ENCODE peak calls at places on chromosome 21, in seven cellular contexts. E, S, X, I, F, Q and D are unnamed samples. For H3K27me3 and H3K4me1, the result is how much of the 10 kb centered on the place peaks cover.

GRCh38 chr21:37153935-37154350 is 80.9 kb downstream of the TTC3 start:
- DNase-seq in E (no peak), S (peak), X (no peak), I (no peak), F (peak), Q (no peak), D (no peak)

GRCh38 chr21:30552782-30553181 is 8.3 kb downstream of the KRTAP19-7 start:
- DNase-seq in E (no peak), S (no peak), X (no peak), I (no peak), F (no peak), Q (no peak), D (no peak)

GRCh38 chr21:15063821-15064575 is 802 bp downstream of the NRIP1 start:
- DNase-seq in E (no peak), S (no peak), X (peak), I (no peak), F (peak), Q (no peak), D (no peak)

GRCh38 chr21:25717491-25718139 is 17.1 kb downstream of the ATP5PF start:
- DNase-seq in E (no peak), S (peak), X (no peak), I (no peak), F (no peak), Q (no peak), D (no peak)

GRCh38 chr21:31414601-31415000 is 70.5 kb upstream of the TIAM1 start:
- DNase-seq in E (no peak), S (no peak), X (no peak), I (no peak), F (no peak), Q (no peak), D (no peak)

GRCh38 chr21:25670726-25671125 is 31.7 kb downstream of the JAM2 start:
- DNase-seq in E (no peak), S (peak), X (no peak), I (no peak), F (no peak), Q (no peak), D (no peak)

GRCh38 chr21:25709684-25710265 is 24.9 kb downstream of the ATP5PF start:
- DNase-seq in E (no peak), S (no peak), X (no peak), I (no peak), F (no peak), Q (no peak), D (no peak)

GRCh38 chr21:46084041-46084561 is 13.8 kb upstream of the COL6A2 start:
- DNase-seq in E (no peak), S (no peak), X (peak), I (peak), F (peak), Q (no peak), D (no peak)

GRCh38 chr21:17667256-17667655 is 54.6 kb upstream of the BTG3 start:
- DNase-seq in E (no peak), S (no peak), X (no peak), I (no peak), F (no peak), Q (no peak), D (no peak)

GRCh38 chr21:24727803-24728425 is 879.4 kb downstream of the MRPL39 start:
- DNase-seq in E (no peak), S (no peak), X (no peak), I (no peak), F (no peak), Q (no peak), D (no peak)

GRCh38 chr21:28975401-28975800 is 17.3 kb downstream of the LTN1 start:
- DNase-seq in E (no peak), S (no peak), X (no peak), I (no peak), F (no peak), Q (no peak), D (no peak)

GRCh38 chr21:45981641-45982255 is at the start of gene COL6A1:
- DNase-seq in E (no peak), S (peak), X (peak), I (peak), F (peak), Q (peak), D (no peak)

GRCh38 chr21:45986316-45987051 is 4.9 kb downstream of the COL6A1 start:
- DNase-seq in E (no peak), S (no peak), X (peak), I (peak), F (no peak), Q (no peak), D (no peak)

GRCh38 chr21:22711636-22712035 is 1713.4 kb downstream of the NCAM2 start:
- DNase-seq in E (no peak), S (peak), X (no peak), I (no peak), F (no peak), Q (no peak), D (no peak)

GRCh38 chr21:25936776-25937175 is 202.0 kb downstream of the GABPA start:
- DNase-seq in E (no peak), S (peak), X (no peak), I (no peak), F (no peak), Q (no peak), D (no peak)

GRCh38 chr21:35779690-35780570 is 280.4 kb downstream of the SETD4 start:
- DNase-seq in E (no peak), S (no peak), X (no peak), I (no peak), F (no peak), Q (no peak), D (no peak)

GRCh38 chr21:31586118-31586517 is 73.4 kb upstream of the SOD1 start:
- DNase-seq in E (no peak), S (no peak), X (no peak), I (no peak), F (no peak), Q (no peak), D (no peak)

GRCh38 chr21:18248171-18248570 is 3.5 kb downstream of the CHODL start:
- DNase-seq in E (no peak), S (no peak), X (no peak), I (no peak), F (no peak), Q (no peak), D (no peak)

GRCh38 chr21:43262427-43262826 is 93.6 kb downstream of the CRYAA start:
- DNase-seq in E (no peak), S (peak), X (peak), I (no peak), F (no peak), Q (no peak), D (no peak)

GRCh38 chr21:45972353-45972715 is 9.2 kb upstream of the COL6A1 start:
- DNase-seq in E (no peak), S (no peak), X (peak), I (peak), F (peak), Q (no peak), D (no peak)

GRCh38 chr21:30194701-30195299 is 21.1 kb downstream of the CLDN8 start:
- DNase-seq in E (peak), S (no peak), X (no peak), I (no peak), F (no peak), Q (peak), D (no peak)

GRCh38 chr21:16195896-16196443 is 466.2 kb downstream of the USP25 start:
- DNase-seq in E (no peak), S (peak), X (no peak), I (no peak), F (no peak), Q (no peak), D (no peak)

GRCh38 chr21:16194851-16195251 is 465.1 kb downstream of the USP25 start:
- DNase-seq in E (no peak), S (peak), X (no peak), I (no peak), F (no peak), Q (no peak), D (no peak)

GRCh38 chr21:16198546-16198945 is 468.8 kb downstream of the USP25 start:
- DNase-seq in E (no peak), S (peak), X (no peak), I (no peak), F (no peak), Q (no peak), D (no peak)

GRCh38 chr21:16195476-16195875 is 465.7 kb downstream of the USP25 start:
- DNase-seq in E (no peak), S (peak), X (no peak), I (no peak), F (no peak), Q (no peak), D (no peak)

GRCh38 chr21:16196521-16197208 is 466.9 kb downstream of the USP25 start:
- DNase-seq in E (no peak), S (peak), X (no peak), I (no peak), F (no peak), Q (no peak), D (no peak)
- H3K4me3 ChIP-seq in E (no peak), S (peak), X (peak), I (peak), F (no peak), Q (no peak), D (peak)

GRCh38 chr21:41396452-41397107 is 29.5 kb upstream of the MX1 start:
- DNase-seq in E (no peak), S (no peak), X (peak), I (no peak), F (no peak), Q (no peak), D (no peak)

GRCh38 chr21:41398251-41398650 is 27.8 kb upstream of the MX1 start:
- DNase-seq in E (no peak), S (no peak), X (no peak), I (no peak), F (no peak), Q (no peak), D (no peak)

GRCh38 chr21:41398831-41399230 is 27.2 kb upstream of the MX1 start:
- DNase-seq in E (no peak), S (no peak), X (no peak), I (peak), F (no peak), Q (no peak), D (no peak)

GRCh38 chr21:41397416-41397815 is 28.6 kb upstream of the MX1 start:
- DNase-seq in E (no peak), S (no peak), X (no peak), I (no peak), F (no peak), Q (no peak), D (no peak)

DNA sequence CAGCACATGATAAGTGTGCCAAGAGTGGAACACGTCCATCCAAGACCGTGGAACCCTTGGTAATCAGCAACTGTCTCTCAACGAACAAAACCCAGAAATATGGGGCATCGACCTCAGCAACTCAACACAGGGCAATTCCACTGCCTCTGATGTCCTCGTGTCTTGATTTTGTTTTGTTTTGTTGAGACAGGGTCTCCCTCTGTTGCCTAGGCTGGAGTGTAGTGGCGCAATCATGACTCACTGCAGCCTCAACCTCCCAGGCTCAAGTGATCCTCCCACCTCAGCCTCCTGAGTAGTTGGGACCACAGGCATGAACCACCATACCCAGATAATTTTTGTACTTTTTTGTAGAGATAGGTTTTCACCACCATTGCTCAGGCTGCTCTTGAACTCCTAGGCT is 26.6 kb upstream of the MX1 start:
- DNase-seq in E (no peak), S (no peak), X (no peak), I (no peak), F (no peak), Q (no peak), D (no peak)
- H3K27me3 ChIP-seq in E (under half), S (under half), X (under half), I (under half), F (under half), Q (under half), D (under half)

DNA sequence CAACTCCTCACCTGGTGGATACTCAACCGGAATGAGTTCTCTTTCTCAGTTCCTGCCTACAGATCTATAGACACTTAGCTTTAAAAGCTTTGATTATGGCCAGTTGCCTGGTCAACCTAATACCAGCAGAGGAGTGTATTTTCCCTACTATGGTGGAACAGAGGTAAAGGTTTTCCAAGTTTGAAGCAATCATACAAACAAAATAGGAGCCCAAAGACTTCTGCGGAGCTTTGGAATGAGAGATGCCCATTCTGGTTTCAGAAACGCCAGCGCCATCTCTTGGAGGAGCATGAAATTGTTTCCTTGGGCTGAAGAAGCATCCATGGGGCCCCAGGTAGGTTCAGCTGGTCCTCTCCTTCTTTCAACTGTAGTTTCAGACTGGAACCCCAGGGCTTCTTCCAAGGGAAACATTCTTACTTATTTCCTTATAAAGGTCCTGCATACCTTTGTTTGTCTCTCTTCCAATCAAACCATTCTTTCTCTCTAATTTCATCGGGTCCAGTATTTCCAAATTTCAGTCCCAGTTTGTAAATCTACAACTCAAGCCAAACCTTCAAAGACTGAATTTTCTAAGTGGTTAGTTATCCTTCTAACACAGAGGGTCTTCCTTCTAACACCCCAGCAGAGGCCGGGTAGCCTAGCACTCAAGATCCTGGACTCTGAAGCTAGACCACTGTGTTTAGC is 95.9 kb downstream of the KCNJ15 start:
- DNase-seq in E (peak), S (peak), X (peak), I (no peak), F (no peak), Q (peak), D (no peak)
- H3K4me1 ChIP-seq in E (under half), S (under half), X (under half), I (under half), F (under half), Q (under half), D (under half)

GRCh38 chr21:41847066-41847804 is 31.9 kb downstream of the PRDM15 start:
- DNase-seq in E (no peak), S (no peak), X (peak), I (no peak), F (no peak), Q (no peak), D (no peak)
- H3K4me3 ChIP-seq in E (no peak), S (no peak), X (no peak), I (no peak), F (no peak), Q (no peak), D (no peak)

DNA sequence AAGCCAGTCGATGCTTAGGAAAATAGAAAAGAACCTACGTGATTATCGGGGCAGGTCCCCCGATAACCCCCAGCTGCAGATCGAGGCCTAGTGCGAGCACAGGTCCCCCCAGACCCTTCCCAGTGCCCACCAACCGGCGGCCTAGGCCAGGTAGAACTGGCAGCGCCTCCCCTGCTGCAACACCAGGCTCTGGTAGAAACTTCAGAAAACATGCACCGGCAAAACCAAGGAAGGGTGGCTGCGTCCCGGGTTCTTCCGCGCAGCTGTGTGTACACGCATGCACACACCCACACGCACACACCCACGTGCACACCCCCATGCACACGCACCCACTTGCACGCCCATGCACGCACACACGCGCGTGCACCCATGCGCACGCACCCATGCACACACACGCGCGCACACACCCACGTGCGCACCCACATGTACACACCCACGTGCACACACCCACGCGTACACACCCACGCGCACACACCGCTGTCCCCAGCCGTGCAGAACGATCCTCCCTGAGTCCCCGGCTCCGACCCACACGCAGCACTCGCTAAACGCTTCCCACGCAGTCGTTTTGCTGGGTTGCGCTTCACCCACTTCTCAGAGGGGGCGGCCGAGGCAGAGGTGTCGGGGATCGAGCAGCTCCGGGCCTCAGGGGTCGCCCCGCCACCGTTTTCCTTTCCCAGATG is 5.2 kb downstream of the TSPEAR start:
- DNase-seq in E (no peak), S (no peak), X (no peak), I (peak), F (peak), Q (no peak), D (no peak)
- H3K27me3 ChIP-seq in E (half or more), S (half or more), X (half or more), I (under half), F (under half), Q (half or more), D (under half)

GRCh38 chr21:32813265-32813903 is 41.8 kb upstream of the PAXBP1 start:
- DNase-seq in E (no peak), S (peak), X (no peak), I (no peak), F (no peak), Q (peak), D (no peak)
- H3K4me1 ChIP-seq in E (under half), S (under half), X (under half), I (under half), F (under half), Q (under half), D (under half)

DNA sequence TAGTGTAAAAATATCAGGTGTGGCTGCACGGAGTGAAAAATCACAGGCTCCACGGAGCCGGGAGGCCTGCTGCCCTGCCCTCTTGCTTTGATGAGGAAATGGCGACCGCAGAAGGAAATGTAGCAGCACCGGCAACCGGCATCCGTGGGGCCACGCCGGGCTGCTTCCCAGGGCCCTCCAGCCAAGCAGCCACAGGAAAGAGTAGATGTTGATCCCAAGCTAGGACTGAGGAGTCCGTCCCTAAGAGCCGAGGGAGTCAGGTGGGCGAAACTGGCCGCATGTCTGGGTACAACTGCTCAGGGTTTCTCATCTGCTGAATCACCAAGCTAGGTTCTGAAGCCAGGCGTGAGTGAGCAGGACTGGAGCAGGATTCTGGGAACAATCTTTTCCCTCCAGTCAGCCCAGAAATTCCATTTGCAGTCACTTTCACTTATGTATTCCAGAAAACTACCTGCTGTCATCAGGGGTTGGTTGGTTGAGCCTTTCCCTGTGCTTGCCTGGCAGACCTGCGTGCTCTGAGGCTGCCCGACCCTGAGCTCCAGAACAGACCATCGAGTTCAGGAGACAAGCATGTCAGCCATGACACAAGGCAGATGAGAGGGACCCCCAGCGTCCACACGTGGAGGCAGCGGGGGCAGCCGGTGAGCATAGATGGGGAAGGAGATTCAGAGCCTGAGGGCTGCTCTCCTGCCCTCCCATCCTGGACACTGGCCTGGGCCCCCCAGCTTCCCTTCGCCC is 5.8 kb upstream of the ITGB2 start:
- DNase-seq in E (no peak), S (no peak), X (no peak), I (no peak), F (peak), Q (no peak), D (no peak)
- H3K4me3 ChIP-seq in E (no peak), S (no peak), X (no peak), I (peak), F (no peak), Q (no peak), D (no peak)

GRCh38 chr21:34524671-34525601 is 12.9 kb upstream of the KCNE1 start:
- DNase-seq in E (no peak), S (peak), X (no peak), I (no peak), F (no peak), Q (no peak), D (no peak)

GRCh38 chr21:34528131-34528561 is 16.1 kb upstream of the KCNE1 start:
- DNase-seq in E (no peak), S (no peak), X (no peak), I (no peak), F (no peak), Q (no peak), D (no peak)

GRCh38 chr21:34523019-34523418 is 11.0 kb upstream of the KCNE1 start:
- DNase-seq in E (no peak), S (no peak), X (no peak), I (no peak), F (no peak), Q (no peak), D (no peak)

GRCh38 chr21:34526618-34527290 is 14.7 kb upstream of the KCNE1 start:
- DNase-seq in E (peak), S (peak), X (no peak), I (no peak), F (peak), Q (peak), D (no peak)

GRCh38 chr21:34526236-34526617 is 14.2 kb upstream of the KCNE1 start:
- DNase-seq in E (no peak), S (no peak), X (no peak), I (no peak), F (no peak), Q (no peak), D (no peak)
- H3K27me3 ChIP-seq in E (under half), S (under half), X (under half), I (under half), F (under half), Q (under half), D (under half)

DNA sequence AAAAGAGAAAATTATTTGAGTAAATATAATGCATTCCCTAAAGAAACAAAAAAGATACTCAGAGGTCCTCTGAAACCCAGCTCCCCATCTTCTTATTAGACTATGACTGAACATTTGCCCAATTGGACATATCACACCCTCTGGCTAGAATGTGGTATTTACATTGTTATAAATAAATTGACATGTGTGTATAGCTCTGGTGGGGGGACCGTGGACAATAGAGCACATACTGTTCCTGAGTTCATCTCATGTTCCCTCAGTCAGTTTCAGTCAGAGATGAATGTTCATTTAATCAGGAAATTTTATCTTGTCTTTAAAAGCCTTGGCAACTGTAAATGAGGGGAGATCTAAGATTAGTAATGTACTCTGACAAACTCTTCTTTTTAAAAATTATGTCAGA is 459.3 kb upstream of the ADAMTS5 start:
- DNase-seq in E (no peak), S (no peak), X (no peak), I (no peak), F (no peak), Q (no peak), D (no peak)
- H3K4me1 ChIP-seq in E (under half), S (under half), X (under half), I (under half), F (under half), Q (under half), D (under half)